ENCODE peak calls at places on chromosomes 4 and X, in six cellular contexts. T is GM12892, C is K562, W is SK-N-SH, N is HepG2, A is H1. J is an unnamed sample.

GRCh38 chr4:88592600-88593448 is 544 bp downstream of the HERC3 start:
- DNase-seq in T (peak), C (peak), W (peak), N (peak), A (peak), J (peak)

GRCh38 chr4:159268607-159269006 is 165.7 kb downstream of the RAPGEF2 start:
- DNase-seq in T (no peak), C (no peak), W (no peak), N (no peak), A (no peak), J (no peak)

GRCh38 chrX:106201502-106202178 is 33.5 kb downstream of the PWWP3B start:
- DNase-seq in T (no peak), C (no peak), W (no peak), N (no peak), A (peak), J (no peak)

GRCh38 chrX:96425204-96425603 is 259.4 kb upstream of the DIAPH2 start:
- DNase-seq in T (no peak), C (no peak), W (no peak), N (no peak), A (no peak), J (no peak)

GRCh38 chrX:114619874-114620273 is 36.0 kb downstream of the HTR2C start:
- DNase-seq in T (peak), C (peak), W (peak), N (no peak), A (no peak), J (peak)

GRCh38 chrX:24243692-24244091 is 70.2 kb downstream of the SUPT20HL2 start:
- DNase-seq in T (no peak), C (no peak), W (no peak), N (no peak), A (no peak), J (no peak)

GRCh38 chr4:38867478-38868054 is at the start of gene FAM114A1:
- DNase-seq in T (peak), C (peak), W (peak), N (peak), A (peak), J (peak)

GRCh38 chrX:118839334-118839958 is 15.8 kb downstream of the ZCCHC12 start:
- DNase-seq in T (peak), C (peak), W (peak), N (peak), A (peak), J (peak)

GRCh38 chr4:184428787-184429186 is 45.6 kb downstream of the IRF2 start:
- DNase-seq in T (no peak), C (no peak), W (no peak), N (no peak), A (no peak), J (no peak)

GRCh38 chr4:84944952-84945351 is 21.5 kb downstream of the WDFY3 start:
- DNase-seq in T (no peak), C (no peak), W (no peak), N (peak), A (no peak), J (no peak)

GRCh38 chr4:118814054-118814453 is 21.9 kb downstream of the SEC24D start:
- DNase-seq in T (no peak), C (no peak), W (no peak), N (no peak), A (no peak), J (no peak)

GRCh38 chrX:101744085-101744484 is 84.4 kb upstream of the ARMCX2 start:
- DNase-seq in T (no peak), C (no peak), W (no peak), N (no peak), A (no peak), J (no peak)

GRCh38 chr4:149166365-149166764 is 649.3 kb downstream of the IQCM start:
- DNase-seq in T (no peak), C (no peak), W (no peak), N (no peak), A (no peak), J (no peak)

GRCh38 chrX:125505207-125505606 is 185.5 kb downstream of the TEX13C start:
- DNase-seq in T (no peak), C (no peak), W (no peak), N (no peak), A (no peak), J (no peak)

GRCh38 chr4:4872148-4872903 is 12.9 kb downstream of the MSX1 start:
- DNase-seq in T (no peak), C (no peak), W (no peak), N (no peak), A (peak), J (no peak)

GRCh38 chr4:40682298-40683101 is 52.8 kb upstream of the RBM47 start:
- DNase-seq in T (no peak), C (no peak), W (no peak), N (no peak), A (no peak), J (no peak)

GRCh38 chr4:141430686-141431085 is 205.7 kb upstream of the IL15 start:
- DNase-seq in T (no peak), C (no peak), W (no peak), N (no peak), A (no peak), J (no peak)

GRCh38 chr4:2937986-2938385 is 25.2 kb downstream of the NOP14 start:
- DNase-seq in T (no peak), C (no peak), W (no peak), N (no peak), A (no peak), J (no peak)

GRCh38 chr4:46123872-46124755 is at the start of gene GABRG1:
- DNase-seq in T (no peak), C (peak), W (no peak), N (no peak), A (peak), J (no peak)

GRCh38 chr4:53646792-53647191 is 55.5 kb upstream of the LNX1 start:
- DNase-seq in T (no peak), C (no peak), W (no peak), N (no peak), A (no peak), J (no peak)

GRCh38 chrX:98338544-98338943 is 1454.8 kb downstream of the RPA4 start:
- DNase-seq in T (no peak), C (no peak), W (no peak), N (no peak), A (no peak), J (no peak)

GRCh38 chrX:137896123-137896522 is 330.2 kb downstream of the ZIC3 start:
- DNase-seq in T (no peak), C (no peak), W (no peak), N (no peak), A (no peak), J (no peak)

GRCh38 chrX:39729834-39730670 is 367.7 kb downstream of the BCOR start:
- DNase-seq in T (no peak), C (peak), W (peak), N (no peak), A (peak), J (no peak)

GRCh38 chr4:8192748-8193738 is 6.0 kb upstream of the SH3TC1 start:
- DNase-seq in T (peak), C (peak), W (peak), N (peak), A (no peak), J (peak)

GRCh38 chrX:1883772-1884171 is 268.9 kb downstream of the ASMT start:
- DNase-seq in T (no peak), C (no peak), W (no peak), N (no peak), A (no peak), J (no peak)

GRCh38 chr4:156638332-156638731 is 333.3 kb downstream of the PDGFC start:
- DNase-seq in T (no peak), C (no peak), W (no peak), N (no peak), A (no peak), J (no peak)

GRCh38 chr4:73690051-73690744 is 50.2 kb upstream of the CXCL8 start:
- DNase-seq in T (no peak), C (no peak), W (no peak), N (no peak), A (no peak), J (no peak)

GRCh38 chrX:23964177-23964576 is 56.4 kb downstream of the CXorf58 start:
- DNase-seq in T (no peak), C (no peak), W (no peak), N (no peak), A (no peak), J (no peak)

GRCh38 chrX:108312938-108313337 is 125.3 kb downstream of the COL4A6 start:
- DNase-seq in T (no peak), C (no peak), W (no peak), N (no peak), A (peak), J (no peak)

GRCh38 chr4:155735506-155735905 is 23.3 kb upstream of the GUCY1B1 start:
- DNase-seq in T (no peak), C (no peak), W (no peak), N (no peak), A (no peak), J (no peak)

DNA sequence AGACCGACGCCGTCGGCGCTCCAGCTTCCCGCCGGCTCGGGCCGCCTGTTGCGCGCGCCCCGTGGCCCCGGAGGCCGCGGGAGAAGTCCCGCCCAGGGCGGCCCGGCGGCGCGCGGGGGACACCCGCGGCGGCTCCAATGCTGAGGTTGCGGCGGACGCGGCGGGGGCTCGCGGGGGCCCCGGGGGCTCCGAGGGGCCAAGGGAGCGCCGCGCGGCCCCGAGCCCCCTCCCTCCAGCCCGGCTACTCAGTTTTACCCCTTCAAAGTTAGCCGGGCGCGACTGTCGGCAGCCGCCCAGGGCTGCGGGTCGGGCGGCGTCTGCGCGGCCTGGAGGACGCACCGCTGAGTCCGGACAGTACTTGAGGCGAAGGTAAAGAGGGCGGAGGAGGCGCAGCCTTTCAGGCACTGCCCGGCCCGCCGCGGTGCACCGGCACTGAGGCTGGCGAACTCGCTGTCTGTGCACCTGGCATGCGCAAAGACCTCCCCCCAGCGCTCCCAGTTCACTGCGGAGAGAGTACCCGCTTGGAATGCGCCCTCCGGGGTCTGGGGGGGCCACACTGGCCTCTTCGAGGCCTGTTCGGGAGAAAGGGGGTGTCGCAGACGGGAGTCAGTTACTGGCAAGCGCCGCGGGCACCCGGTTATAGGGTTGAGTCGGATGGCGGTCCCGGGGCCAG is 1.3 kb downstream of the PCDH19 start:
- DNase-seq in T (no peak), C (no peak), W (peak), N (no peak), A (peak), J (no peak)
- TF ChIP-seq TAF1 in T (no peak), C (no peak), W (no peak), N (no peak), A (no peak), J (no peak)

GRCh38 chr4:87553182-87553581 is 24.0 kb upstream of the SPARCL1 start:
- DNase-seq in T (no peak), C (no peak), W (no peak), N (no peak), A (no peak), J (no peak)

GRCh38 chr4:87547016-87547708 is 18.0 kb upstream of the SPARCL1 start:
- DNase-seq in T (no peak), C (no peak), W (no peak), N (no peak), A (no peak), J (no peak)

GRCh38 chr4:87555751-87556619 is 26.8 kb upstream of the SPARCL1 start:
- DNase-seq in T (no peak), C (no peak), W (no peak), N (no peak), A (no peak), J (no peak)

GRCh38 chr4:87557348-87557747 is 28.2 kb upstream of the SPARCL1 start:
- DNase-seq in T (no peak), C (no peak), W (no peak), N (no peak), A (no peak), J (no peak)

DNA sequence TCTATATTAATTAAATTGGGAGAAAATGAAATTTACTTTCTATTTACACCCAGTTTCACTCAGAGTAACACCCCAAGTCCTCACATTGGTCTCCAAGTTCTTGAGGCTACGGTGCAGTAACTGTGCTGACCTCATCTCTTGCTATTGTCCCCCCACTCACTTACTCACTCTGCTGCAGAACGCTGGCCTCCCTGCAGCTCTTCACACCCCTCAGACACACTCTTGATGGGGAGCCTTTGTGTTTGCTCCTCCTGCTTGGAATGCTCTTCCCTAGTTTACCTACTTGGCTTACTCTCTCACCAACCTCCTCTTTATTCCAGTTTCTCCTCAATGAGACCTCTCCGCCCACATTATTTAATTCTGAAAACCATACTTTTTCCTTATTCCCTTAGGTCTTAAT is 22.2 kb upstream of the SPARCL1 start:
- DNase-seq in T (no peak), C (no peak), W (no peak), N (no peak), A (no peak), J (no peak)
- TF ChIP-seq TAF1 in T (no peak), C (no peak), W (no peak), N (no peak), A (no peak), J (no peak)

GRCh38 chr4:26206981-26207380 is 113.8 kb upstream of the RBPJ start:
- DNase-seq in T (no peak), C (no peak), W (no peak), N (no peak), A (no peak), J (no peak)

GRCh38 chr4:26204911-26205368 is 115.9 kb upstream of the RBPJ start:
- DNase-seq in T (no peak), C (no peak), W (no peak), N (no peak), A (no peak), J (no peak)

GRCh38 chr4:26201119-26201518 is 119.7 kb upstream of the RBPJ start:
- DNase-seq in T (no peak), C (no peak), W (no peak), N (no peak), A (no peak), J (no peak)

GRCh38 chr4:26206339-26206738 is 114.5 kb upstream of the RBPJ start:
- DNase-seq in T (no peak), C (no peak), W (no peak), N (no peak), A (no peak), J (no peak)

DNA sequence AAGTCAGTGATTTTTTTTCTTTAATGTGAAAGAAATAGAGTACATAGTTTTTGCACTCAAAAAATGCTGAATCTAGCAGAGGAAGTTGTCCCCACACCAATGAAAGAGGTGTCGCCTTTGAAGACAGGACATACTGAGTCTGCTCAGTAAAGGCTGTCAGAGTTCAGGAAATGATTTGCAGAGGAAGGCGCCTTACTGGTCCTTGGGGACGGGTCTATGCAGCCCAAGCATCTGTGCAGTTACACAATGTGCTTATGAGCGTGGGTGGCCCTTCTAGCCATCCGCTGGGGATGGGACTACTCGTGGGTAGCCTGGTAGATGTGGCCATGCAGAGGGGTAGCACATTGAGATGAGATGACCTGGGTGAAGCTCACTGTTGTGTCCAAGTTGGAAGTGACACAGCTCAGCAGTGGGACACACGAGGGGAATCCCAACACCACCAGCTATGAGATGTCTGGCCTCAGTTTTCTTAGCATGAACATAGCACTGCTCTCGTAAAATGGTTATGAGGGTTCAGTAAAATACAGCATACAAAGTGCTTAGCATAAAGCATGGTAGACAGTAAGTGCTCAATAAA is 116.5 kb upstream of the RBPJ start:
- DNase-seq in T (no peak), C (no peak), W (no peak), N (no peak), A (no peak), J (no peak)
- TF ChIP-seq TAF1 in T (no peak), C (no peak), W (no peak), N (no peak), A (no peak), J (no peak)

GRCh38 chr4:127781303-127782024 is 658 bp upstream of the HSPA4L start:
- DNase-seq in T (no peak), C (no peak), W (peak), N (no peak), A (no peak), J (no peak)
- TF ChIP-seq TAF1 in T (no peak), C (no peak), W (no peak), N (no peak), A (no peak), J (no peak)

DNA sequence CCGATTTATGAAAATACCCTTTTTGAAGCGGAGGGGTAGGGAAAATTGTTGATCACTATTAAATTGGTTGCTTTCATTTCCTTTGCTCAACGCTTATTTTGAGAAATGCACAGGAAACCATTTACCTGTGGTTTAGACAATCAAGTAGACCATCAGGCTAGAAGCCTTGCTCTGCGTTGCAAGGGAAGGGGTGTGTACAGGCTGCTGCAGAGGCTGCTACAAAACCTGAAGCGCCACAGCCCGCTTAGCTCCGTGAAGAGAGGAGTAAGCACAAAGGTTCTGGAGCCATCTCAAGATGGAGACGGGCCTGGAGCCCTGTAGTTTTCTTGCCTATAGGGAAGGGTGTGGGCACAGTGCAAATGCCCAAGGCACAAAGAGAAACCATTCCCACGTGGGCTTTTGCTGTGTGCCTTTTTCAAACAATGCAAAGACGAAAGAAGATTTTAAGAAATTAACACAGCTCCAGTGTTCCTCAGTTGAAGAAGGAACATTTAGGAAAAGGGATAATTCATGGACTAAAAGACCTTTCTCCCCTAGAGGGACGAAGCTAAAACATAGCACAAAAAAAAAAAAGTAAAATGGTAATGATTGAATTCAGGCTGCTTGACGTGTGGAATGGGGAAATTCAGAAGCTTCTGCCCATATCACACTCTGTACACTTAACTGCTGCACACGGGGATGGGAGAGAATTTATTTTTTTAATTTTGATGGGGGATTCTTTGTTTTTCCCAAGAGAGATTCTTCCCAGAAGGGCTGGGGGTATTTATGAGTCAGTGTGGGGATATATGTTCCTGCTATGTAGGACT is 3.5 kb downstream of the TMSB4X start:
- DNase-seq in T (peak), C (peak), W (no peak), N (no peak), A (no peak), J (no peak)
- TF ChIP-seq TAF1 in T (no peak), C (no peak), W (peak), N (no peak), A (no peak), J (peak)

GRCh38 chr4:1736820-1737219 is 15.5 kb downstream of the TACC3 start:
- DNase-seq in T (no peak), C (no peak), W (no peak), N (no peak), A (no peak), J (no peak)
- TF ChIP-seq TAF1 in T (no peak), C (no peak), W (no peak), N (no peak), A (no peak), J (no peak)

DNA sequence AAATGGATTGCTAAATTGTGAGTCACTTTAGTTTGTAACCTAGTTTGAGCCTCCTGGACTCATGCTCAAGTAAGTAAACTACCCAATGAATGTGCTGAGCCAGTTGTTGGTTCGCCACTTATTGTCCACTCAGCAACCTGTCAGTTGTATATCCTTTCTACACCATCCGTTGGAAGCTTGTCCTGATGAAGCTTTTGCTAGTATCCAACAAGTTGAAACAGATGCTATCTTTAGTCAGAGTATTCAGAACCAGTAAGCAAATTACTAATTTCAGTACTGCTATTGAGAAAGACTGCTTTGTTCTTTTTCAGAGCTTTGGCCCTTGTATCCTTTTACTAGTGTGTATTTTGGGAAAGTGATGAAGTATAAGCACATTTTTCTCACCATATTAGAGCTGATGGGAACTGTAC is 4.3 kb upstream of the NAA15 start:
- DNase-seq in T (no peak), C (peak), W (no peak), N (peak), A (no peak), J (no peak)
- TF ChIP-seq TAF1 in T (no peak), C (no peak), W (no peak), N (no peak), A (no peak), J (no peak)